ENCODE peak calls at places on chromosomes 7 and 10, in eight cellular contexts. One of them, this sample, is unnamed.
A peak's percentile ranks its signal among the peaks of the same experiment; 100 is the strongest.

GRCh38 chr7:148700693-148701092 is 2.0 kb downstream of the CUL1 start:
- DNase-seq in NB4: peak; percentile 70
- DNase-seq in colonic mucosa: peak; percentile 43
- DNase-seq in AG04449: no peak
- DNase-seq in foreskin fibroblast: peak; percentile 42
- DNase-seq in PC-3: peak; percentile 25
- DNase-seq in Panc1: no peak
- DNase-seq in fibroblast of the aortic adventitia: peak; percentile 27
- DNase-seq in this sample: no peak

GRCh38 chr7:5495581-5496375 is 72.1 kb upstream of the TNRC18 start:
- DNase-seq in PC-3: peak; percentile 47
- DNase-seq in AG04449: no peak
- DNase-seq in fibroblast of the aortic adventitia: no peak
- DNase-seq in foreskin fibroblast: no peak
- DNase-seq in Panc1: no peak
- DNase-seq in colonic mucosa: no peak
- DNase-seq in NB4: peak; percentile 29
- DNase-seq in this sample: no peak

GRCh38 chr10:76080991-76081390 is 649.6 kb downstream of the LRMDA start:
- DNase-seq in NB4: no peak
- DNase-seq in Panc1: no peak
- DNase-seq in foreskin fibroblast: no peak
- DNase-seq in AG04449: no peak
- DNase-seq in fibroblast of the aortic adventitia: peak; percentile 16
- DNase-seq in colonic mucosa: no peak
- DNase-seq in PC-3: peak; percentile 69
- DNase-seq in this sample: no peak

GRCh38 chr10:50286996-50287803 is 35.9 kb upstream of the ASAH2 start:
- DNase-seq in AG04449: no peak
- DNase-seq in NB4: no peak
- DNase-seq in fibroblast of the aortic adventitia: peak; percentile 25
- DNase-seq in PC-3: no peak
- DNase-seq in foreskin fibroblast: no peak
- DNase-seq in Panc1: no peak
- DNase-seq in colonic mucosa: no peak
- DNase-seq in this sample: no peak

GRCh38 chr7:50266893-50267386 is 37.6 kb upstream of the IKZF1 start:
- DNase-seq in PC-3: no peak
- DNase-seq in Panc1: no peak
- DNase-seq in colonic mucosa: peak; percentile 37
- DNase-seq in NB4: peak; percentile 99
- DNase-seq in AG04449: no peak
- DNase-seq in fibroblast of the aortic adventitia: no peak
- DNase-seq in foreskin fibroblast: no peak
- DNase-seq in this sample: no peak

GRCh38 chr10:63197304-63198092 is 64.4 kb downstream of the NRBF2 start:
- DNase-seq in foreskin fibroblast: peak; percentile 18
- DNase-seq in Panc1: no peak
- DNase-seq in fibroblast of the aortic adventitia: peak; percentile 95
- DNase-seq in PC-3: no peak
- DNase-seq in AG04449: peak; percentile 70
- DNase-seq in NB4: no peak
- DNase-seq in colonic mucosa: no peak
- DNase-seq in this sample: no peak

GRCh38 chr7:84697506-84697905 is 489.4 kb downstream of the SEMA3D start:
- DNase-seq in fibroblast of the aortic adventitia: peak; percentile 94
- DNase-seq in foreskin fibroblast: peak; percentile 68
- DNase-seq in NB4: no peak
- DNase-seq in PC-3: peak; percentile 9
- DNase-seq in colonic mucosa: no peak
- DNase-seq in AG04449: peak; percentile 79
- DNase-seq in Panc1: no peak
- DNase-seq in this sample: no peak

GRCh38 chr7:16619979-16620408 is 25.6 kb downstream of the ANKMY2 start:
- DNase-seq in NB4: no peak
- DNase-seq in fibroblast of the aortic adventitia: no peak
- DNase-seq in Panc1: no peak
- DNase-seq in AG04449: no peak
- DNase-seq in colonic mucosa: no peak
- DNase-seq in foreskin fibroblast: no peak
- DNase-seq in PC-3: peak; percentile 9
- DNase-seq in this sample: no peak

GRCh38 chr7:46932656-46933424 is 649.1 kb downstream of the TNS3 start:
- DNase-seq in foreskin fibroblast: peak; percentile 91
- DNase-seq in PC-3: peak; percentile 52
- DNase-seq in NB4: peak; percentile 77
- DNase-seq in colonic mucosa: peak; percentile 28
- DNase-seq in fibroblast of the aortic adventitia: peak; percentile 100
- DNase-seq in Panc1: peak; percentile 59
- DNase-seq in AG04449: peak; percentile 96
- DNase-seq in this sample: peak; percentile 54

DNA sequence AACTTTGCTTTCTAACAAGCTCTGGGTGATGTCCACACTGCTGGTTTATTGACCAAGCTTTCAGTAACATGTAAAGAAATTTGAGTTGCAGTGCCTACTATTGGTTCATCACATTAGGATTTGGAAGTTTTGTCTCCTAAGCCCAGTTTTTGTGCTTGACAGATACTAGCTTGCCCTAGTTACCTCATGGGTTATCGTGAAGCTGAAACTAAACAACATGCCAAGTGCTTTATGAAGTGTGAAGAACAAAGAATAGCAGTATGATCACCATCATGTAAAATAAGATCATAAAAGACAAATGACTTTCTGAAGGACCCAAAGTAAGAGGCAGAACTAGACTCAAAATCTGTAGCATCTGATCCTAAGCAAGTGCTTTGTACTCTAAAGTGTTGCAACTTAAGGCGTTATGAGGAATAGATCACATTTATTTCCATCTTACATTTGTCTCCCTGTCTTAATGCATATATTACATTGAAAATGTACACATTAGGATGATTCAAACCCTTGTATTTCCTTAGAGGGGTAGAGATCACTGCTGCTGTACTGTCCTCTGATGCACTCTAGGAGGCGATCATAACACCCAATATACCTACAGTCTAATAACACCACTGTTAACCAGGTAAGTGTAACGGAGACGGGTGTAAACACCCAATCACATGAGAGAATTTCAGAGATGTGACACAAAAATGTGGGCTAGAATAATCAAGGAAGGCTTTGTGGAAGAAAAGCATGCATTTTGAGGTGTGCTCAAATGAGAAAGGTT is 71.3 kb downstream of the NRCAM start:
- DNase-seq in colonic mucosa: no peak
- DNase-seq in AG04449: no peak
- DNase-seq in foreskin fibroblast: no peak
- DNase-seq in NB4: peak; percentile 7
- DNase-seq in PC-3: peak; percentile 16
- DNase-seq in fibroblast of the aortic adventitia: no peak
- DNase-seq in Panc1: no peak
- DNase-seq in this sample: no peak
- TF ChIP-seq CTCF in colonic mucosa: no peak
- TF ChIP-seq CTCF in AG04449: no peak
- TF ChIP-seq CTCF in foreskin fibroblast: peak; percentile 9
- TF ChIP-seq CTCF in NB4: peak; percentile 34
- TF ChIP-seq CTCF in PC-3: peak; percentile 53
- TF ChIP-seq CTCF in fibroblast of the aortic adventitia: no peak
- TF ChIP-seq CTCF in Panc1: no peak
- TF ChIP-seq CTCF in this sample: peak; percentile 42

GRCh38 chr7:28096713-28097112 is 83.9 kb downstream of the JAZF1 start:
- DNase-seq in PC-3: peak; percentile 71
- DNase-seq in AG04449: no peak
- DNase-seq in foreskin fibroblast: peak; percentile 65
- DNase-seq in fibroblast of the aortic adventitia: peak; percentile 84
- DNase-seq in NB4: peak; percentile 81
- DNase-seq in colonic mucosa: peak; percentile 56
- DNase-seq in Panc1: no peak
- DNase-seq in this sample: no peak
- TF ChIP-seq CTCF in PC-3: peak; percentile 88
- TF ChIP-seq CTCF in AG04449: peak; percentile 76
- TF ChIP-seq CTCF in foreskin fibroblast: peak; percentile 74
- TF ChIP-seq CTCF in fibroblast of the aortic adventitia: peak; percentile 78
- TF ChIP-seq CTCF in NB4: peak; percentile 83
- TF ChIP-seq CTCF in colonic mucosa: peak; percentile 80
- TF ChIP-seq CTCF in Panc1: peak; percentile 91
- TF ChIP-seq CTCF in this sample: peak; percentile 65

GRCh38 chr10:17779761-17780160 is 27.8 kb downstream of the TMEM236 start:
- DNase-seq in foreskin fibroblast: no peak
- DNase-seq in Panc1: no peak
- DNase-seq in AG04449: no peak
- DNase-seq in fibroblast of the aortic adventitia: peak; percentile 27
- DNase-seq in NB4: no peak
- DNase-seq in PC-3: no peak
- DNase-seq in colonic mucosa: no peak
- DNase-seq in this sample: no peak

GRCh38 chr10:17780727-17781126 is 28.4 kb upstream of the MRC1 start:
- DNase-seq in fibroblast of the aortic adventitia: no peak
- DNase-seq in PC-3: no peak
- DNase-seq in NB4: no peak
- DNase-seq in foreskin fibroblast: no peak
- DNase-seq in Panc1: no peak
- DNase-seq in colonic mucosa: no peak
- DNase-seq in AG04449: no peak
- DNase-seq in this sample: no peak

GRCh38 chr10:17783751-17784150 is 25.4 kb upstream of the MRC1 start:
- DNase-seq in Panc1: no peak
- DNase-seq in colonic mucosa: no peak
- DNase-seq in foreskin fibroblast: no peak
- DNase-seq in NB4: no peak
- DNase-seq in fibroblast of the aortic adventitia: no peak
- DNase-seq in AG04449: no peak
- DNase-seq in PC-3: peak; percentile 9
- DNase-seq in this sample: no peak

GRCh38 chr10:17782921-17783665 is 26.1 kb upstream of the MRC1 start:
- DNase-seq in NB4: no peak
- DNase-seq in Panc1: no peak
- DNase-seq in fibroblast of the aortic adventitia: peak; percentile 32
- DNase-seq in colonic mucosa: no peak
- DNase-seq in AG04449: no peak
- DNase-seq in PC-3: peak; percentile 74
- DNase-seq in foreskin fibroblast: peak; percentile 79
- DNase-seq in this sample: peak; percentile 80

GRCh38 chr10:17781856-17782255 is 27.3 kb upstream of the MRC1 start:
- DNase-seq in foreskin fibroblast: no peak
- DNase-seq in NB4: no peak
- DNase-seq in AG04449: no peak
- DNase-seq in fibroblast of the aortic adventitia: no peak
- DNase-seq in colonic mucosa: no peak
- DNase-seq in PC-3: no peak
- DNase-seq in Panc1: no peak
- DNase-seq in this sample: no peak
- TF ChIP-seq CTCF in foreskin fibroblast: no peak
- TF ChIP-seq CTCF in NB4: peak; percentile 13
- TF ChIP-seq CTCF in AG04449: no peak
- TF ChIP-seq CTCF in fibroblast of the aortic adventitia: no peak
- TF ChIP-seq CTCF in colonic mucosa: no peak
- TF ChIP-seq CTCF in PC-3: no peak
- TF ChIP-seq CTCF in Panc1: peak; percentile 42
- TF ChIP-seq CTCF in this sample: no peak

GRCh38 chr10:17410907-17411306 is 43.5 kb downstream of the ST8SIA6 start:
- DNase-seq in NB4: no peak
- DNase-seq in fibroblast of the aortic adventitia: no peak
- DNase-seq in AG04449: no peak
- DNase-seq in foreskin fibroblast: no peak
- DNase-seq in PC-3: no peak
- DNase-seq in Panc1: no peak
- DNase-seq in colonic mucosa: no peak
- DNase-seq in this sample: no peak

GRCh38 chr10:17412323-17412722 is 42.1 kb downstream of the ST8SIA6 start:
- DNase-seq in colonic mucosa: no peak
- DNase-seq in AG04449: no peak
- DNase-seq in fibroblast of the aortic adventitia: no peak
- DNase-seq in foreskin fibroblast: no peak
- DNase-seq in PC-3: peak; percentile 2
- DNase-seq in NB4: no peak
- DNase-seq in Panc1: no peak
- DNase-seq in this sample: no peak

GRCh38 chr10:17406036-17406834 is 48.2 kb downstream of the ST8SIA6 start:
- DNase-seq in AG04449: no peak
- DNase-seq in fibroblast of the aortic adventitia: no peak
- DNase-seq in PC-3: no peak
- DNase-seq in NB4: no peak
- DNase-seq in Panc1: no peak
- DNase-seq in colonic mucosa: peak; percentile 38
- DNase-seq in foreskin fibroblast: no peak
- DNase-seq in this sample: no peak

GRCh38 chr10:17407040-17407439 is 47.4 kb downstream of the ST8SIA6 start:
- DNase-seq in fibroblast of the aortic adventitia: no peak
- DNase-seq in Panc1: no peak
- DNase-seq in NB4: no peak
- DNase-seq in colonic mucosa: no peak
- DNase-seq in foreskin fibroblast: no peak
- DNase-seq in AG04449: no peak
- DNase-seq in PC-3: no peak
- DNase-seq in this sample: no peak

DNA sequence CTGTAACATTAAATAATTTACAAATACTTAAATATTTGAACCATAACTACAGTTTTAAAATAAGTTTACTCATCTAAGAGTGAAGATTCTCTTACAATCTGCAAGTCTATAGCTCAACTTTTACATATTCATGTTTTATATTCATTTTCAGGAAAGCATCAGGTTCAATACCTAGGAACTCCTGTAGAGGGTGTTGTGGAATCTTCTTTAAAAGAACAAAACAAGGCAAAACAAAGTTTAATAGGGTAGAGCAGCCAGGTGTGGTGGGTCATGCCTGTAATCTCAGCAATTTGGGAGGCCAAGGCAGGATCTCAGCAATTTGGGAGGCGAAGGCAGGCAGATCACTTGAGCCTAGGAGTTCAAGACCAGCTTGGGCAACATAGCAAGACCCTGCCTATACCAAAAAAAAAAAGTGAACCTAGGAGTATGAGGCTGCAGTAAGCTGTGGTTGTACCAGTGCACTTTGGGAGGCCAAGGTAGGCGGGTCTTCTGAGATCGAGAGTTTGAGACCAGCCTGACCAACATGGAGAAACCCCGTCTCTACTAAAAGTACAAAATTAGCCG is 45.1 kb downstream of the ST8SIA6 start:
- DNase-seq in fibroblast of the aortic adventitia: peak; percentile 36
- DNase-seq in AG04449: no peak
- DNase-seq in colonic mucosa: no peak
- DNase-seq in foreskin fibroblast: no peak
- DNase-seq in Panc1: no peak
- DNase-seq in PC-3: peak; percentile 36
- DNase-seq in NB4: no peak
- DNase-seq in this sample: no peak
- TF ChIP-seq CTCF in fibroblast of the aortic adventitia: peak; percentile 62
- TF ChIP-seq CTCF in AG04449: peak; percentile 21
- TF ChIP-seq CTCF in colonic mucosa: no peak
- TF ChIP-seq CTCF in foreskin fibroblast: peak; percentile 37
- TF ChIP-seq CTCF in Panc1: peak; percentile 62
- TF ChIP-seq CTCF in PC-3: peak; percentile 44
- TF ChIP-seq CTCF in NB4: no peak
- TF ChIP-seq CTCF in this sample: peak; percentile 44

GRCh38 chr7:30164567-30164966 is 29.8 kb downstream of the MTURN start:
- DNase-seq in PC-3: peak; percentile 76
- DNase-seq in AG04449: no peak
- DNase-seq in fibroblast of the aortic adventitia: peak; percentile 76
- DNase-seq in colonic mucosa: no peak
- DNase-seq in NB4: peak; percentile 84
- DNase-seq in Panc1: peak; percentile 30
- DNase-seq in foreskin fibroblast: peak; percentile 45
- DNase-seq in this sample: no peak
- TF ChIP-seq CTCF in PC-3: peak; percentile 80
- TF ChIP-seq CTCF in AG04449: peak; percentile 47
- TF ChIP-seq CTCF in fibroblast of the aortic adventitia: peak; percentile 57
- TF ChIP-seq CTCF in colonic mucosa: peak; percentile 49
- TF ChIP-seq CTCF in NB4: peak; percentile 71
- TF ChIP-seq CTCF in Panc1: peak; percentile 85
- TF ChIP-seq CTCF in foreskin fibroblast: peak; percentile 42
- TF ChIP-seq CTCF in this sample: peak; percentile 54

GRCh38 chr7:7521259-7521658 is 14.4 kb downstream of the COL28A1 start:
- DNase-seq in Panc1: no peak
- DNase-seq in colonic mucosa: no peak
- DNase-seq in AG04449: no peak
- DNase-seq in foreskin fibroblast: no peak
- DNase-seq in PC-3: no peak
- DNase-seq in fibroblast of the aortic adventitia: no peak
- DNase-seq in NB4: peak; percentile 23
- DNase-seq in this sample: no peak
- TF ChIP-seq CTCF in Panc1: no peak
- TF ChIP-seq CTCF in colonic mucosa: no peak
- TF ChIP-seq CTCF in AG04449: no peak
- TF ChIP-seq CTCF in foreskin fibroblast: no peak
- TF ChIP-seq CTCF in PC-3: no peak
- TF ChIP-seq CTCF in fibroblast of the aortic adventitia: no peak
- TF ChIP-seq CTCF in NB4: no peak
- TF ChIP-seq CTCF in this sample: no peak